ENCODE peak calls at places on chromosomes 4 and X, in eight cellular contexts. T is AG04450; K is AG08396; V is NT2/D1; I is cardiac septum; Y is stimulated activated naive CD8-positive, alpha-beta T cell treated with anti-CD3 and anti-CD28 coated beads, Interleukin-15, amount 100 ng/mL, for 72 hours; R is Daoy; E is fibroblast of mammary gland. L is an unnamed sample.

GRCh38 chr4:56655209-56655626 is 25.9 kb downstream of the HOPX start:
- DNase-seq in R (peak), T (no peak), E (peak), V (no peak), Y (peak), K (no peak), I (no peak), L (peak)

GRCh38 chrX:46814966-46815365 is 21.9 kb upstream of the RP2 start:
- DNase-seq in V (no peak), Y (no peak), K (no peak), T (no peak), I (no peak), E (no peak), R (no peak), L (no peak)

GRCh38 chrX:105331244-105331643 is 110.8 kb upstream of the TEX13A start:
- DNase-seq in R (peak), V (no peak), E (peak), T (peak), Y (no peak), I (no peak), K (no peak), L (no peak)

GRCh38 chrX:69510137-69510715 is 6.1 kb downstream of the NALF2 start:
- DNase-seq in T (no peak), R (no peak), K (no peak), Y (no peak), I (no peak), V (no peak), E (no peak), L (no peak)

GRCh38 chr4:106898621-106899230 is 137.4 kb downstream of the DKK2 start:
- DNase-seq in K (peak), T (peak), I (no peak), Y (peak), R (no peak), V (peak), E (peak), L (peak)

GRCh38 chr4:1495416-1496115 is 89.3 kb upstream of the NKX1-1 start:
- DNase-seq in R (no peak), I (peak), T (no peak), K (no peak), Y (no peak), E (no peak), V (no peak), L (no peak)

GRCh38 chrX:129631850-129632249 is 22.9 kb downstream of the APLN start:
- DNase-seq in E (no peak), T (no peak), K (no peak), Y (no peak), I (no peak), V (no peak), R (peak), L (no peak)

GRCh38 chrX:85020216-85020615 is 16.5 kb downstream of the APOOL start:
- DNase-seq in R (no peak), K (no peak), Y (no peak), V (no peak), I (no peak), T (no peak), E (no peak), L (no peak)

GRCh38 chr4:101299021-101299420 is 48.3 kb downstream of the PPP3CA start:
- DNase-seq in T (no peak), E (no peak), Y (no peak), I (no peak), K (no peak), R (no peak), V (no peak), L (no peak)

GRCh38 chrX:50756276-50756675 is 57.7 kb downstream of the SHROOM4 start:
- DNase-seq in Y (no peak), E (no peak), T (no peak), I (no peak), K (no peak), R (no peak), V (no peak), L (no peak)

GRCh38 chrX:78321809-78322208 is 5.6 kb downstream of the CYSLTR1 start:
- DNase-seq in I (peak), R (no peak), T (no peak), Y (peak), K (no peak), E (no peak), V (no peak), L (no peak)

GRCh38 chr4:151865327-151865726 is 104.5 kb upstream of the GATB start:
- DNase-seq in Y (no peak), I (no peak), E (no peak), V (no peak), K (no peak), T (no peak), R (no peak), L (no peak)

GRCh38 chrX:154732421-154733071 is 18.3 kb downstream of the GAB3 start:
- DNase-seq in I (no peak), Y (peak), K (no peak), T (no peak), R (peak), E (peak), V (no peak), L (no peak)

GRCh38 chrX:25344191-25344936 is 328.6 kb upstream of the ARX start:
- DNase-seq in E (no peak), R (no peak), Y (no peak), K (no peak), V (no peak), I (no peak), T (no peak), L (no peak)

GRCh38 chr4:28229092-28229491 is 1368.5 kb downstream of the STIM2 start:
- DNase-seq in R (no peak), T (peak), E (peak), K (no peak), V (no peak), I (no peak), Y (no peak), L (peak)

GRCh38 chrX:132022115-132022862 is 813 bp upstream of the STK26 start:
- DNase-seq in Y (no peak), I (no peak), R (no peak), V (no peak), K (no peak), E (no peak), T (no peak), L (no peak)

GRCh38 chr4:1122501-1122900 is 9.1 kb upstream of the RNF212 start:
- DNase-seq in T (no peak), R (no peak), I (no peak), K (no peak), V (no peak), E (peak), Y (no peak), L (no peak)

GRCh38 chr4:120716346-120716745 is 206.2 kb downstream of the PRDM5 start:
- DNase-seq in Y (no peak), E (no peak), V (no peak), T (no peak), I (no peak), K (no peak), R (no peak), L (no peak)

GRCh38 chr4:126242679-126243390 is 928.1 kb downstream of the FAT4 start:
- DNase-seq in K (no peak), V (no peak), R (no peak), Y (no peak), E (peak), T (no peak), I (no peak), L (no peak)

GRCh38 chr4:153036931-153037330 is 100.8 kb downstream of the FHDC1 start:
- DNase-seq in E (peak), R (no peak), K (no peak), I (no peak), Y (no peak), V (no peak), T (no peak), L (no peak)

GRCh38 chr4:177057191-177057590 is 252.5 kb upstream of the NEIL3 start:
- DNase-seq in I (no peak), R (no peak), K (no peak), V (no peak), E (no peak), Y (no peak), T (no peak), L (no peak)

GRCh38 chr4:183770900-183771299 is 111.8 kb downstream of the TRAPPC11 start:
- DNase-seq in R (no peak), E (no peak), T (no peak), I (no peak), Y (no peak), K (no peak), V (no peak), L (no peak)

GRCh38 chrX:152155766-152156310 is 17.5 kb upstream of the MAGEA10 start:
- DNase-seq in I (no peak), E (peak), Y (no peak), K (no peak), V (no peak), R (no peak), T (no peak), L (no peak)

GRCh38 chr4:2924286-2924685 is 38.9 kb downstream of the NOP14 start:
- DNase-seq in I (peak), K (no peak), V (no peak), T (no peak), E (no peak), R (no peak), Y (no peak), L (no peak)

GRCh38 chr4:23061431-23061830 is 368.7 kb downstream of the GBA3 start:
- DNase-seq in E (no peak), R (no peak), T (no peak), Y (no peak), K (no peak), I (no peak), V (no peak), L (no peak)

GRCh38 chr4:163878336-163879121 is 384.0 kb downstream of the TMA16 start:
- DNase-seq in T (no peak), R (no peak), Y (no peak), K (no peak), E (peak), V (no peak), I (no peak), L (no peak)

GRCh38 chr4:109977854-109978501 is 65.3 kb downstream of the EGF start:
- DNase-seq in V (no peak), R (peak), Y (no peak), I (no peak), K (peak), E (peak), T (no peak), L (peak)

GRCh38 chr4:140326395-140326993 is 47.0 kb upstream of the SCOC start:
- DNase-seq in E (peak), I (no peak), T (no peak), R (no peak), K (peak), Y (no peak), V (no peak), L (peak)

GRCh38 chrX:39729834-39730670 is 367.7 kb downstream of the BCOR start:
- DNase-seq in K (no peak), T (no peak), I (no peak), V (peak), Y (no peak), R (peak), E (no peak), L (peak)

GRCh38 chr4:3747582-3747906 is 18.6 kb upstream of the ADRA2C start:
- DNase-seq in V (no peak), Y (no peak), K (peak), E (no peak), I (no peak), R (peak), T (no peak), L (no peak)

GRCh38 chrX:48573690-48574269 is 504 bp upstream of the RBM3 start:
- DNase-seq in I (no peak), V (no peak), K (no peak), E (no peak), Y (no peak), T (no peak), R (no peak), L (no peak)

GRCh38 chr4:109166586-109166985 is 135.9 kb downstream of the COL25A1 start:
- DNase-seq in K (no peak), V (no peak), I (no peak), R (no peak), Y (no peak), E (no peak), T (no peak), L (no peak)

GRCh38 chrX:39850630-39851152 is 247.1 kb downstream of the BCOR start:
- DNase-seq in E (peak), T (peak), R (peak), K (no peak), V (no peak), I (no peak), Y (peak), L (peak)

GRCh38 chr4:181946902-181947301 is 296.3 kb upstream of the TENM3 start:
- DNase-seq in E (no peak), R (no peak), V (no peak), I (no peak), Y (no peak), T (no peak), K (no peak), L (no peak)

L was measured in AG08395.